ENCODE peak calls at places on chromosomes 11 and 22, in six cellular contexts. One of them, this sample, is unnamed. For H3K9me3, the result is how much of the 10 kb centered on the place peaks cover.

GRCh38 chr11:11454671-11455223 is 101.7 kb upstream of the CSNK2A3 start:
- DNase-seq in fibroblast of lung: no peak
- DNase-seq in heart left ventricle: no peak
- DNase-seq in kidney: no peak
- DNase-seq in CD8-positive, alpha-beta T cell: no peak
- DNase-seq in iPS DF 6.9: no peak
- DNase-seq in this sample: no peak

GRCh38 chr22:38921801-38922200 is 35.6 kb upstream of the APOBEC3A start:
- DNase-seq in heart left ventricle: no peak
- DNase-seq in CD8-positive, alpha-beta T cell: no peak
- DNase-seq in fibroblast of lung: no peak
- DNase-seq in iPS DF 6.9: no peak
- DNase-seq in kidney: no peak
- DNase-seq in this sample: no peak

GRCh38 chr11:12893787-12894672 is 115.1 kb upstream of the RASSF10 start:
- DNase-seq in iPS DF 6.9: peak
- DNase-seq in CD8-positive, alpha-beta T cell: peak
- DNase-seq in kidney: no peak
- DNase-seq in fibroblast of lung: peak
- DNase-seq in heart left ventricle: peak
- DNase-seq in this sample: peak

GRCh38 chr22:25404556-25404922 is 159.9 kb upstream of the GRK3 start:
- DNase-seq in heart left ventricle: no peak
- DNase-seq in CD8-positive, alpha-beta T cell: no peak
- DNase-seq in iPS DF 6.9: no peak
- DNase-seq in fibroblast of lung: no peak
- DNase-seq in kidney: peak
- DNase-seq in this sample: no peak

GRCh38 chr22:30424471-30425326 is 869 bp upstream of the MTFP1 start:
- DNase-seq in heart left ventricle: no peak
- DNase-seq in iPS DF 6.9: no peak
- DNase-seq in kidney: peak
- DNase-seq in fibroblast of lung: no peak
- DNase-seq in CD8-positive, alpha-beta T cell: no peak
- DNase-seq in this sample: peak

GRCh38 chr11:63839508-63840355 is 822 bp downstream of the MARK2 start:
- DNase-seq in iPS DF 6.9: no peak
- DNase-seq in heart left ventricle: peak
- DNase-seq in kidney: peak
- DNase-seq in fibroblast of lung: no peak
- DNase-seq in CD8-positive, alpha-beta T cell: peak
- DNase-seq in this sample: peak

GRCh38 chr11:118705111-118705741 is 25.8 kb upstream of the TREH start:
- DNase-seq in kidney: no peak
- DNase-seq in iPS DF 6.9: no peak
- DNase-seq in fibroblast of lung: no peak
- DNase-seq in heart left ventricle: no peak
- DNase-seq in CD8-positive, alpha-beta T cell: peak
- DNase-seq in this sample: no peak

GRCh38 chr11:73270089-73270854 is 1.9 kb upstream of the P2RY6 start:
- DNase-seq in fibroblast of lung: no peak
- DNase-seq in heart left ventricle: no peak
- DNase-seq in CD8-positive, alpha-beta T cell: no peak
- DNase-seq in kidney: no peak
- DNase-seq in iPS DF 6.9: no peak
- DNase-seq in this sample: peak

GRCh38 chr11:104534268-104534667 is 364.0 kb downstream of the CASP12 start:
- DNase-seq in iPS DF 6.9: no peak
- DNase-seq in kidney: no peak
- DNase-seq in CD8-positive, alpha-beta T cell: no peak
- DNase-seq in heart left ventricle: no peak
- DNase-seq in fibroblast of lung: peak
- DNase-seq in this sample: no peak

GRCh38 chr11:67640021-67640757 is 626 bp upstream of the TBX10 start:
- DNase-seq in iPS DF 6.9: no peak
- DNase-seq in kidney: peak
- DNase-seq in fibroblast of lung: peak
- DNase-seq in CD8-positive, alpha-beta T cell: peak
- DNase-seq in heart left ventricle: peak
- DNase-seq in this sample: peak

GRCh38 chr11:64180871-64181270 is 5.1 kb upstream of the STIP1 start:
- DNase-seq in heart left ventricle: no peak
- DNase-seq in iPS DF 6.9: no peak
- DNase-seq in kidney: no peak
- DNase-seq in fibroblast of lung: no peak
- DNase-seq in CD8-positive, alpha-beta T cell: no peak
- DNase-seq in this sample: no peak

GRCh38 chr22:45880732-45881523 is 96.0 kb downstream of the WNT7B start:
- DNase-seq in fibroblast of lung: no peak
- DNase-seq in heart left ventricle: peak
- DNase-seq in CD8-positive, alpha-beta T cell: no peak
- DNase-seq in kidney: peak
- DNase-seq in iPS DF 6.9: no peak
- DNase-seq in this sample: no peak

GRCh38 chr22:25060522-25061071 is 108.1 kb downstream of the KIAA1671 start:
- DNase-seq in kidney: no peak
- DNase-seq in heart left ventricle: no peak
- DNase-seq in fibroblast of lung: no peak
- DNase-seq in CD8-positive, alpha-beta T cell: no peak
- DNase-seq in iPS DF 6.9: no peak
- DNase-seq in this sample: peak

GRCh38 chr22:39910875-39911601 is 10.2 kb downstream of the GRAP2 start:
- DNase-seq in kidney: no peak
- DNase-seq in CD8-positive, alpha-beta T cell: no peak
- DNase-seq in fibroblast of lung: no peak
- DNase-seq in heart left ventricle: no peak
- DNase-seq in iPS DF 6.9: no peak
- DNase-seq in this sample: no peak

GRCh38 chr11:22624742-22625447 is 728 bp downstream of the FANCF start:
- DNase-seq in CD8-positive, alpha-beta T cell: peak
- DNase-seq in kidney: peak
- DNase-seq in fibroblast of lung: peak
- DNase-seq in iPS DF 6.9: no peak
- DNase-seq in heart left ventricle: peak
- DNase-seq in this sample: peak

GRCh38 chr11:15499684-15500083 is 385.0 kb downstream of the INSC start:
- DNase-seq in iPS DF 6.9: no peak
- DNase-seq in heart left ventricle: no peak
- DNase-seq in kidney: no peak
- DNase-seq in CD8-positive, alpha-beta T cell: no peak
- DNase-seq in fibroblast of lung: no peak
- DNase-seq in this sample: no peak

GRCh38 chr11:34627197-34627596 is 6.3 kb downstream of the EHF start:
- DNase-seq in CD8-positive, alpha-beta T cell: no peak
- DNase-seq in iPS DF 6.9: no peak
- DNase-seq in heart left ventricle: no peak
- DNase-seq in kidney: no peak
- DNase-seq in fibroblast of lung: no peak
- DNase-seq in this sample: no peak

GRCh38 chr11:35136311-35136710 is 2.7 kb upstream of the CD44 start:
- DNase-seq in heart left ventricle: no peak
- DNase-seq in kidney: no peak
- DNase-seq in iPS DF 6.9: no peak
- DNase-seq in fibroblast of lung: no peak
- DNase-seq in CD8-positive, alpha-beta T cell: no peak
- DNase-seq in this sample: no peak

GRCh38 chr22:37303821-37304274 is 21.5 kb downstream of the CYTH4 start:
- DNase-seq in heart left ventricle: peak
- DNase-seq in iPS DF 6.9: no peak
- DNase-seq in kidney: no peak
- DNase-seq in fibroblast of lung: peak
- DNase-seq in CD8-positive, alpha-beta T cell: peak
- DNase-seq in this sample: no peak

GRCh38 chr22:19166421-19166820 is 12.1 kb downstream of the SLC25A1 start:
- DNase-seq in CD8-positive, alpha-beta T cell: no peak
- DNase-seq in kidney: no peak
- DNase-seq in fibroblast of lung: no peak
- DNase-seq in heart left ventricle: no peak
- DNase-seq in iPS DF 6.9: no peak
- DNase-seq in this sample: no peak
- H3K9me3 ChIP-seq in CD8-positive, alpha-beta T cell: under half
- H3K9me3 ChIP-seq in kidney: under half
- H3K9me3 ChIP-seq in fibroblast of lung: under half
- H3K9me3 ChIP-seq in heart left ventricle: under half
- H3K9me3 ChIP-seq in iPS DF 6.9: under half
- H3K9me3 ChIP-seq in this sample: under half

GRCh38 chr22:47354668-47355387 is 592.4 kb downstream of the TBC1D22A start:
- DNase-seq in kidney: no peak
- DNase-seq in CD8-positive, alpha-beta T cell: no peak
- DNase-seq in heart left ventricle: no peak
- DNase-seq in iPS DF 6.9: no peak
- DNase-seq in fibroblast of lung: no peak
- DNase-seq in this sample: no peak
- H3K9me3 ChIP-seq in kidney: under half
- H3K9me3 ChIP-seq in CD8-positive, alpha-beta T cell: under half
- H3K9me3 ChIP-seq in heart left ventricle: under half
- H3K9me3 ChIP-seq in iPS DF 6.9: under half
- H3K9me3 ChIP-seq in fibroblast of lung: under half
- H3K9me3 ChIP-seq in this sample: under half

GRCh38 chr22:47553436-47553835 is 791.0 kb downstream of the TBC1D22A start:
- DNase-seq in kidney: no peak
- DNase-seq in heart left ventricle: no peak
- DNase-seq in iPS DF 6.9: no peak
- DNase-seq in fibroblast of lung: no peak
- DNase-seq in CD8-positive, alpha-beta T cell: no peak
- DNase-seq in this sample: no peak

GRCh38 chr22:47558828-47559700 is 796.6 kb downstream of the TBC1D22A start:
- DNase-seq in fibroblast of lung: no peak
- DNase-seq in CD8-positive, alpha-beta T cell: no peak
- DNase-seq in heart left ventricle: no peak
- DNase-seq in kidney: peak
- DNase-seq in iPS DF 6.9: no peak
- DNase-seq in this sample: no peak

GRCh38 chr22:47552541-47553205 is 790.2 kb downstream of the TBC1D22A start:
- DNase-seq in heart left ventricle: no peak
- DNase-seq in kidney: peak
- DNase-seq in CD8-positive, alpha-beta T cell: no peak
- DNase-seq in iPS DF 6.9: no peak
- DNase-seq in fibroblast of lung: no peak
- DNase-seq in this sample: no peak

GRCh38 chr22:47552024-47552423 is 789.6 kb downstream of the TBC1D22A start:
- DNase-seq in iPS DF 6.9: no peak
- DNase-seq in kidney: no peak
- DNase-seq in CD8-positive, alpha-beta T cell: no peak
- DNase-seq in heart left ventricle: no peak
- DNase-seq in fibroblast of lung: no peak
- DNase-seq in this sample: no peak

GRCh38 chr22:47556473-47556872 is 794.0 kb downstream of the TBC1D22A start:
- DNase-seq in heart left ventricle: no peak
- DNase-seq in CD8-positive, alpha-beta T cell: no peak
- DNase-seq in iPS DF 6.9: no peak
- DNase-seq in fibroblast of lung: no peak
- DNase-seq in kidney: no peak
- DNase-seq in this sample: no peak
- H3K9me3 ChIP-seq in heart left ventricle: under half
- H3K9me3 ChIP-seq in CD8-positive, alpha-beta T cell: under half
- H3K9me3 ChIP-seq in iPS DF 6.9: under half
- H3K9me3 ChIP-seq in fibroblast of lung: under half
- H3K9me3 ChIP-seq in kidney: under half
- H3K9me3 ChIP-seq in this sample: under half

DNA sequence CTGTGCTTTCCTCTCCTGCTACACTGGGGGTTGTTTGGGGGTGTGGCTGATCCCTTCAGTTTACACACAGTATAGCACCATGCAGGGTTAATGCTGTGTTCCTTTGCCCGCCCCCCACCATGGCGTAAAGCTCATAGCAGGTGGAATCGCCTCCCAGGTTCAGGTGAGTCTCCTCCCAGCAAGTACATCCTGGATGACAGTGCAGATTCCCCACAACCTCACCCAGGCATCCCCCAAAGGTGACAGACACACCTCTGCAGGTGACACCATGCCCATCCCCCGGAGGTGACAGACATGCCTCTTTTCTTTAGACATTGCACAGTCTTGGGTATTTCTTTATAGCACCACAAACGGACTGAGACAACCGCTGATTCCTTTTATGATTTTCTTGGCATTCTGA is 343.7 kb downstream of the BRD1 start:
- DNase-seq in iPS DF 6.9: no peak
- DNase-seq in fibroblast of lung: no peak
- DNase-seq in kidney: no peak
- DNase-seq in heart left ventricle: no peak
- DNase-seq in CD8-positive, alpha-beta T cell: no peak
- DNase-seq in this sample: no peak
- H3K9me3 ChIP-seq in iPS DF 6.9: under half
- H3K9me3 ChIP-seq in fibroblast of lung: under half
- H3K9me3 ChIP-seq in kidney: under half
- H3K9me3 ChIP-seq in heart left ventricle: under half
- H3K9me3 ChIP-seq in CD8-positive, alpha-beta T cell: under half
- H3K9me3 ChIP-seq in this sample: under half

GRCh38 chr22:49107961-49108530 is 719.6 kb downstream of the BRD1 start:
- DNase-seq in iPS DF 6.9: no peak
- DNase-seq in fibroblast of lung: no peak
- DNase-seq in heart left ventricle: no peak
- DNase-seq in kidney: peak
- DNase-seq in CD8-positive, alpha-beta T cell: no peak
- DNase-seq in this sample: no peak
- H3K9me3 ChIP-seq in iPS DF 6.9: under half
- H3K9me3 ChIP-seq in fibroblast of lung: under half
- H3K9me3 ChIP-seq in heart left ventricle: under half
- H3K9me3 ChIP-seq in kidney: under half
- H3K9me3 ChIP-seq in CD8-positive, alpha-beta T cell: under half
- H3K9me3 ChIP-seq in this sample: under half

DNA sequence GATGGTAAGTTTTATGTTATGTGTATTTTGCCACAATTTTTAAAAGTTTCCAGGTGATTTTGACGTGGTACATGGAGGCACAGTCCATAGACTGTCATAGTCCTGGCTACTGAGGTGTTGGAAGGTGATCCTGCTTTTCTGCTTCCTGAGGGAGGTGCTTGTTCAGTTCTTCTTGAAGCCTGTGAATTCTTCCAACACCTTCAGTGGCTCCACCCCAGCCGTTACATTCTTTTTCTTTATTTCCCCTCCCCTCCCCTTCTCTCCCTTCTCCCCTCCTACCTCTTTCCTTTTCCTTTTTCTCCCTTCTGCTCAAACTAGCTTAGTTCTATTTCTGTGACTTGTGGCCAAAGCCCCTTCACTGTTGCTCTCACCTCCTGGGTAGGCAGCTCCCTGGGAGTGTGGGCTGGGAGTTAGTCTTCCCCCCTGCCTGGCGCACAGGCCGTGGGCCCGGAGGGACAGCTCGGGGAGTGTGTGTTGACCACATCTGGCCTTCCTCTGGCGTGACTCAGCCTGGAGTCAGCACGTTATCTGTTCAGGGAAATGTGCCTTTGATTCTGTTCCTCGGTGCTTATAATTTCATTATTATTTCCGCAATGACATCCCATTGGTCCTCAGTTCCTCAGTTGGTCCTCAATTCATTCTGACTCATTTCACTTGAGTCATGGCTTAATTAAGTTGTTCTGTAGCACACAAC is 566.2 kb downstream of the TBC1D22A start:
- DNase-seq in CD8-positive, alpha-beta T cell: no peak
- DNase-seq in heart left ventricle: peak
- DNase-seq in fibroblast of lung: peak
- DNase-seq in kidney: no peak
- DNase-seq in iPS DF 6.9: no peak
- DNase-seq in this sample: no peak
- H3K9me3 ChIP-seq in CD8-positive, alpha-beta T cell: under half
- H3K9me3 ChIP-seq in heart left ventricle: under half
- H3K9me3 ChIP-seq in fibroblast of lung: under half
- H3K9me3 ChIP-seq in kidney: under half
- H3K9me3 ChIP-seq in iPS DF 6.9: under half
- H3K9me3 ChIP-seq in this sample: under half

This sample was measured in Karpas-422.